ENCODE peak calls at places on chromosomes 3 and 15, in eight cellular contexts. W is aorta; J is lung; T is neural progenitor cell; X is fibroblast of pulmonary artery; N is CD4-positive, CD25-positive, alpha-beta regulatory T cell; F is CD8-positive, alpha-beta T cell; G is astrocyte. A is an unnamed sample.

GRCh38 chr3:184726497-184726896 is 14.6 kb upstream of the MAGEF1 start:
- DNase-seq in W (no peak), J (no peak), T (no peak), X (no peak), N (no peak), F (no peak), G (no peak), A (no peak)

GRCh38 chr3:149371001-149371722 is 6.3 kb downstream of the TM4SF1 start:
- DNase-seq in W (no peak), J (no peak), T (peak), X (peak), N (no peak), F (no peak), G (peak), A (peak)

GRCh38 chr3:63673111-63673510 is 20.6 kb downstream of the SNTN start:
- DNase-seq in W (no peak), J (no peak), T (no peak), X (no peak), N (no peak), F (no peak), G (no peak), A (no peak)

GRCh38 chr3:13098605-13099004 is 25.4 kb upstream of the IQSEC1 start:
- DNase-seq in W (no peak), J (no peak), T (no peak), X (no peak), N (no peak), F (no peak), G (no peak), A (no peak)

GRCh38 chr3:147008886-147009285 is 397.5 kb downstream of the ZIC4 start:
- DNase-seq in W (no peak), J (no peak), T (no peak), X (no peak), N (no peak), F (no peak), G (peak), A (peak)

GRCh38 chr15:49387471-49387870 is 35.6 kb upstream of the FGF7 start:
- DNase-seq in W (no peak), J (no peak), T (no peak), X (no peak), N (no peak), F (no peak), G (no peak), A (no peak)

GRCh38 chr3:168273917-168274316 is 178.2 kb upstream of the GOLIM4 start:
- DNase-seq in W (no peak), J (no peak), T (no peak), X (no peak), N (no peak), F (no peak), G (no peak), A (no peak)

GRCh38 chr15:76514292-76514691 is 177.7 kb downstream of the ISL2 start:
- DNase-seq in W (no peak), J (no peak), T (peak), X (no peak), N (no peak), F (no peak), G (no peak), A (no peak)

GRCh38 chr3:57464801-57465200 is 79.3 kb downstream of the DNAH12 start:
- DNase-seq in W (no peak), J (no peak), T (no peak), X (peak), N (no peak), F (no peak), G (no peak), A (peak)

GRCh38 chr3:8413337-8413926 is 88.2 kb upstream of the LMCD1 start:
- DNase-seq in W (no peak), J (no peak), T (no peak), X (no peak), N (no peak), F (no peak), G (no peak), A (no peak)

DNA sequence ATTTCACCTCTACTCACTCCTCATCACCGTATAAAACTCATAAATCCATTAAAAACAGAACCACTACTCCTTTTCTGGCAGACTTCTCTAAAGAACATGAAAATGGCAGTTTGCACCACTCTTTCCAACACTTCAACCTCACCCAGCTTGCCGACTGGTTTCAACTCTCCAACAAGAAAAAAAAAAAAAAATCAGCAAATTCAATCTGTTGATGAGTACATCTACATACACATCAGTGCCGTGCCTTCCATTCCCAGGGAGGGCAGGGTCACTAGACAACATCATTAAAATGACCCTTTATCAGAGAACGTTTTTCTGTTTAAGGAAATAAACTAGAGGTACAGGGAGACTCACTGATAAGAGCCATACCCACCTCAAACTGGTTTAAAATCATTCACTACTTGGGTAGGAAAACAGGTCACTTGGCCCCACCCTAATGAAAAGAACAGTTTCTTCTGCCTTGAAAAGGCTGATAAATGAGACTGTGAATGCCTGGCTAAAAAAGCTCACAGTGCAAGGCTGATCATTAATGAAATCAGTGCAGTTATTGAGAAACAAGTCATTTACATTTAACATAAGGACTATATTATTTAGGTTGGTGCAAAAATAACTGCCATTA is 6.0 kb downstream of the ANXA2 start:
- DNase-seq in W (no peak), J (no peak), T (no peak), X (no peak), N (no peak), F (no peak), G (no peak), A (peak)
- H3K4me3 ChIP-seq in W (no peak), J (no peak), T (no peak), X (peak), N (peak), F (no peak), G (peak), A (peak)

GRCh38 chr3:10320320-10320677 is 613 bp downstream of the SEC13 start:
- DNase-seq in W (no peak), J (no peak), T (no peak), X (no peak), N (no peak), F (no peak), G (no peak), A (no peak)

GRCh38 chr3:10319804-10320203 is 1.1 kb downstream of the SEC13 start:
- DNase-seq in W (no peak), J (no peak), T (no peak), X (no peak), N (no peak), F (no peak), G (peak), A (peak)

GRCh38 chr3:10317311-10317960 is 3.5 kb downstream of the SEC13 start:
- DNase-seq in W (no peak), J (no peak), T (no peak), X (no peak), N (no peak), F (no peak), G (no peak), A (no peak)

GRCh38 chr3:10317961-10318350 is 3.0 kb downstream of the SEC13 start:
- DNase-seq in W (no peak), J (no peak), T (no peak), X (no peak), N (no peak), F (no peak), G (no peak), A (no peak)

DNA sequence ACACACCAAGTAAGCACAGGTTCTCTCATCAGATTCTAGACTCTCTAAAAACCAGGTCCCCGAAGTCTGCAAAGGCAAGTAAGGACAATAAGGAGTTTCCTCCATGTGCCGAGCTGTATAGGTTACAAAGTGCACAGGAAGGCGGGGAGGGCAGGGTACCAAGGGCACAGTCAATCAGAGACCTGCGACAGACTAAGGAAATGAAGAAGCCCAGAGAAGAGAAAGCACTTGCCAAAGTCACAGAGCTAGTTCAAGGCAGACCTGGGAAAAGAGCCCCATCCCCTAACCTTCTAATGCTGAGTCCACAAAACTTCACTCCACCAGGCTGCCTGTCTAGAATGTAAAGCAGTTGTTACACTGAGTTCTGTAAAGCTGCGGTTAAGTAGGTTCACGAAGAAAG is 1.7 kb downstream of the SEC13 start:
- DNase-seq in W (no peak), J (no peak), T (no peak), X (no peak), N (no peak), F (no peak), G (no peak), A (no peak)
- H3K4me3 ChIP-seq in W (no peak), J (no peak), T (peak), X (peak), N (no peak), F (no peak), G (peak), A (peak)

DNA sequence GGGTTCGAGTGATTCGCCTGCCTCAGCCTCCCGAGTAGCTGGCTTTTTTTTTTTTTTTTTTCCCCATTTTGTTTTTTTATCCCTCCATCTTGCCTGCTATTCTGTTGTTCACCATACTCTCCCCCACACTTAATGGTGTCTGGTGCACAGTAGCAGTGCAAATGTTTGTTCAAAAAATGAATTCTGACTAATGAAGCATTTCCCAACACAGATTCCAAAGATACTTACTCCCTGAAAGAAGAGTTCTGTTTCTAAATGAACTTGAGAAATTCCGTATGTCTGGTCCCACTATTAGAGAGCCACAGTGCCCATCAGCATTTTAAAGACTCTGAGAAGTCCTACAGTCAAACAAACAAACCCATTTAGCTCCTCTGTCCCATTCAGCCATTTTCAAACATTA is 9.5 kb downstream of the EDEM1 start:
- DNase-seq in W (no peak), J (no peak), T (no peak), X (peak), N (no peak), F (no peak), G (peak), A (peak)
- H3K4me3 ChIP-seq in W (no peak), J (no peak), T (no peak), X (no peak), N (peak), F (no peak), G (no peak), A (no peak)

DNA sequence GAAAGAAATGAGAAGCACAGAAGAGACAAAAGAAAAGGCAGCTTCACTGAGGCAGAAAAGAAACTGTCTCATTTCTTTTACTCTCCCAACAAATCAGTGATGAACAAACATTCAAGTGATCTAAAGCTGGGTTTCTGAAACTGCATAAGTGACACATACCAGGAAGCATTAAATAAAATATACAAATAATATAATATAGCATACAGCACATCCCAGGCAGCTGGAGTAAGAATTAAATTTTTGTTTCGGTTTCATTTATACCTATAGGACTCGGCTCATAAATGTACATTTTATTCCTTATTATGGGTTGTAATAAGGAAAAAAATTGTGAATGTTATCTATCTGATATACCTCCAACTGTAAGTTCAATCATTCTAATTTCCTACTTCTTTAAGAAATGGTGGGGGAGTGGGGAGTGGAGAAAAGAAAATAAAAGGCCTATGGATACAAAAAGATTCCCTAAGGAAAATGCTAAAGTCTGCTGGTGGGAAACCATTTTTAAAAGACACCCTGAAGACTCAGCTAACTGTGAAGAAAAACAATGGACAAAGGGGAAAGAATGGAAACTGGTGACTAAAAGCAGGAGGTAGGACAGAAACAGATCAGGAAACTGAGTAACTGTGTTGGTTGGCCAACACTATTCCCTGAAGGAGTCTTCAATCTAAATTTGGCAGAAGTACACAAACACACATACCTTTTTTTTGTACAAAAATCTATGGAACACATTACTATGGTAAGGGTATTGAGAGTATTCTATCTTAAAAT is 156.7 kb downstream of the TBC1D5 start:
- DNase-seq in W (no peak), J (no peak), T (peak), X (peak), N (no peak), F (no peak), G (no peak), A (peak)
- H3K4me3 ChIP-seq in W (no peak), J (no peak), T (peak), X (no peak), N (no peak), F (no peak), G (no peak), A (no peak)

GRCh38 chr3:196969001-196969659 is 497 bp upstream of the PIGZ start:
- DNase-seq in W (no peak), J (no peak), T (peak), X (no peak), N (peak), F (no peak), G (no peak), A (no peak)

GRCh38 chr3:196970547-196971093 is 2.0 kb upstream of the PIGZ start:
- DNase-seq in W (no peak), J (no peak), T (no peak), X (no peak), N (no peak), F (no peak), G (no peak), A (no peak)

GRCh38 chr3:196968233-196969000 is at the start of gene PIGZ:
- DNase-seq in W (no peak), J (no peak), T (peak), X (peak), N (peak), F (no peak), G (no peak), A (no peak)

GRCh38 chr3:196971094-196971698 is 2.6 kb upstream of the PIGZ start:
- DNase-seq in W (no peak), J (no peak), T (no peak), X (no peak), N (no peak), F (no peak), G (no peak), A (no peak)

DNA sequence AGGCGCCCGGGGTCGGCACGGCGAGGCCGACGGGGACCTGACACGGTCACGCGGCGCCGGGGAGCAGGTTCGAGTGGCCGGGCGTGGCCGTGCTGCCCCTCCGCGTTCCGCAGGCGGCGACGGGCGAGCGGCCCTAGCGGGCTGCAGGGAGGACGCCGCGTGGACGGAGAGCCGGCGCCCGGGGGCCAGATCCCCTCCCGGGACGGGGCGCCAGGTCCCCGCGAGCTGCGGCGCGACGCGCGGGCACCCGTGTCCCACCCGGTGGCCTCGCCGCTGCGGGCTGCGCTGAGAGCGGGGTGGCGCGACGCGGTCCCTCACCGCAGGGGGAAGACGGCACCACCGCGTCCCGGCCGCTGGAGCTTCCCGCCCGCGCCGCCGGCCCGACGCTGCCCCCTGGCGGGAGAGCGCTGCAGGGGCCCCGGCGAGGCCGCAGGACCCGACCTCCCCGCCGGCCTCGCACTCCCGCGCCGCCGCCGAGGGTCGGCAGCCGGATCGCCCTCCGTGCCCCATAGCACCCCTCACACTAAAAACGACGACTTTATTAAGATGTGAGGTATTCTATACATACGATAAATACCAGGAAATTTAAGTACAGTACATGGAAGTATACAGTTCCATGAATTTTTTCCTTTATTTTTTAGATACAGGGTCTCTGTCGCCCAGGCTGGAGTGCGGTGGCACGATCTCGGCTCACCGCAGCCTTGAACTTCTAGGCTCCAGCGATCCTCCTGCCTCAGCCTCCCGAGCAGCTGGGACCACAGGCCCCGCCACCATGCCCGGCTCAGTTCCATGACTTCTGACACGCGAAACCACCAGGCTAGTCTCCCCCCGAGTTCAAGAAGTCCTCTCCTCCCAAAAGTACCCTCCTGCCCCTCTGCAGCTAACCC is 1.3 kb upstream of the PIGZ start:
- DNase-seq in W (peak), J (peak), T (peak), X (peak), N (peak), F (peak), G (no peak), A (peak)
- H3K4me3 ChIP-seq in W (peak), J (peak), T (peak), X (peak), N (no peak), F (peak), G (peak), A (peak)

GRCh38 chr3:20245781-20246180 is 59.8 kb upstream of the SGO1 start:
- DNase-seq in W (no peak), J (no peak), T (no peak), X (no peak), N (no peak), F (no peak), G (no peak), A (no peak)
- H3K4me3 ChIP-seq in W (no peak), J (no peak), T (no peak), X (no peak), N (no peak), F (no peak), G (no peak), A (no peak)

GRCh38 chr15:88745075-88745474 is 58.2 kb upstream of the ACAN start:
- DNase-seq in W (no peak), J (no peak), T (no peak), X (no peak), N (no peak), F (no peak), G (no peak), A (peak)

GRCh38 chr15:88745696-88746095 is 57.5 kb upstream of the ACAN start:
- DNase-seq in W (no peak), J (no peak), T (no peak), X (peak), N (no peak), F (no peak), G (peak), A (peak)

GRCh38 chr15:88746451-88746850 is 56.8 kb upstream of the ACAN start:
- DNase-seq in W (no peak), J (no peak), T (no peak), X (no peak), N (no peak), F (no peak), G (no peak), A (no peak)

GRCh38 chr15:88742161-88742560 is 61.1 kb upstream of the ACAN start:
- DNase-seq in W (no peak), J (no peak), T (no peak), X (no peak), N (no peak), F (no peak), G (no peak), A (no peak)

GRCh38 chr15:88744548-88745020 is 58.7 kb upstream of the ACAN start:
- DNase-seq in W (no peak), J (no peak), T (peak), X (peak), N (no peak), F (no peak), G (peak), A (peak)
- H3K4me3 ChIP-seq in W (no peak), J (no peak), T (no peak), X (no peak), N (no peak), F (no peak), G (no peak), A (no peak)

GRCh38 chr3:18446067-18446793 is 21.1 kb upstream of the SATB1 start:
- DNase-seq in W (no peak), J (no peak), T (peak), X (no peak), N (no peak), F (no peak), G (no peak), A (no peak)
- H3K4me3 ChIP-seq in W (no peak), J (no peak), T (peak), X (no peak), N (peak), F (peak), G (no peak), A (no peak)

GRCh38 chr15:34889486-34889885 is 80.1 kb downstream of the AQR start:
- DNase-seq in W (no peak), J (no peak), T (no peak), X (peak), N (no peak), F (no peak), G (peak), A (peak)

GRCh38 chr15:34890424-34890823 is 79.1 kb downstream of the AQR start:
- DNase-seq in W (no peak), J (no peak), T (no peak), X (no peak), N (no peak), F (no peak), G (no peak), A (peak)

GRCh38 chr15:34896183-34896582 is 73.4 kb downstream of the AQR start:
- DNase-seq in W (no peak), J (no peak), T (no peak), X (no peak), N (no peak), F (no peak), G (no peak), A (no peak)

GRCh38 chr15:34893967-34894366 is 75.6 kb downstream of the AQR start:
- DNase-seq in W (no peak), J (no peak), T (no peak), X (no peak), N (no peak), F (no peak), G (no peak), A (no peak)

GRCh38 chr15:34892963-34893591 is 76.5 kb downstream of the AQR start:
- DNase-seq in W (no peak), J (no peak), T (peak), X (no peak), N (no peak), F (no peak), G (no peak), A (no peak)
- H3K4me3 ChIP-seq in W (no peak), J (no peak), T (no peak), X (no peak), N (no peak), F (no peak), G (no peak), A (no peak)